ENCODE peak calls at places on chromosomes 12 and 14, in ten cellular contexts. D is adrenal gland, Q is thoracic aorta, E is B cell, B is osteocyte, Y is psoas muscle, F is HFF-Myc, R is hepatocyte, N is GM12865, J is cardiac fibroblast. L is an unnamed sample.

GRCh38 chr14:73610692-73611091 is 1.6 kb upstream of the ACOT6 start:
- DNase-seq in Q (no peak), D (no peak), E (no peak), F (no peak), R (peak), B (no peak), J (peak), Y (no peak), N (no peak), L (no peak)

GRCh38 chr12:50507930-50508329 is 3.1 kb downstream of the DIP2B start:
- DNase-seq in Q (no peak), B (no peak), N (no peak), R (no peak), D (no peak), Y (no peak), F (no peak), J (no peak), E (no peak), L (no peak)

GRCh38 chr14:31357279-31357678 is 63.1 kb downstream of the HEATR5A start:
- DNase-seq in Q (no peak), Y (no peak), N (no peak), E (no peak), F (no peak), D (no peak), J (no peak), R (no peak), B (no peak), L (peak)

GRCh38 chr14:58659846-58660245 is 22.1 kb downstream of the DACT1 start:
- DNase-seq in B (no peak), E (no peak), Y (peak), N (no peak), R (no peak), J (no peak), D (no peak), F (no peak), Q (no peak), L (no peak)

GRCh38 chr14:102817942-102818940 is 41.0 kb downstream of the TRAF3 start:
- DNase-seq in D (no peak), J (no peak), Y (no peak), E (no peak), N (peak), R (no peak), F (no peak), B (no peak), Q (no peak), L (no peak)

GRCh38 chr14:56874375-56874774 is 64.1 kb upstream of the OTX2 start:
- DNase-seq in J (no peak), R (peak), E (no peak), B (no peak), Q (no peak), D (no peak), N (peak), Y (no peak), F (no peak), L (peak)

GRCh38 chr14:23119362-23120327 is 590 bp upstream of the CEBPE start:
- DNase-seq in Q (no peak), J (no peak), F (no peak), N (peak), D (no peak), R (no peak), B (no peak), E (peak), Y (no peak), L (peak)

GRCh38 chr14:89417469-89418225 is 614 bp upstream of the FOXN3 start:
- DNase-seq in J (peak), F (no peak), D (peak), Q (no peak), R (peak), E (peak), B (no peak), N (peak), Y (peak), L (peak)

GRCh38 chr14:54839681-54840080 is 62.9 kb downstream of the GCH1 start:
- DNase-seq in Q (no peak), D (no peak), Y (peak), F (no peak), R (peak), N (no peak), J (peak), B (no peak), E (no peak), L (no peak)

GRCh38 chr12:131177599-131177998 is 223.9 kb downstream of the ADGRD1 start:
- DNase-seq in E (no peak), Q (no peak), J (no peak), Y (no peak), B (peak), F (no peak), R (no peak), N (no peak), D (no peak), L (no peak)

GRCh38 chr12:15613981-15614380 is 175.2 kb downstream of the EPS8 start:
- DNase-seq in E (no peak), N (no peak), R (no peak), B (no peak), Y (no peak), J (no peak), D (no peak), F (no peak), Q (no peak), L (no peak)

GRCh38 chr14:96525452-96525851 is 23.3 kb downstream of the PAPOLA start:
- DNase-seq in E (no peak), D (no peak), B (no peak), Y (no peak), F (no peak), J (no peak), N (no peak), R (no peak), Q (no peak), L (no peak)

GRCh38 chr14:89198544-89199329 is 218.3 kb downstream of the FOXN3 start:
- DNase-seq in E (no peak), Q (no peak), R (peak), D (peak), J (peak), Y (peak), F (no peak), B (no peak), N (no peak), L (no peak)

GRCh38 chr12:57147641-57147944 is 174 bp upstream of the LRP1-AS start:
- DNase-seq in D (no peak), Y (peak), J (peak), R (peak), Q (no peak), N (no peak), F (no peak), B (no peak), E (no peak), L (no peak)

GRCh38 chr14:31326111-31326510 is 94.2 kb downstream of the HEATR5A start:
- DNase-seq in E (no peak), B (no peak), R (no peak), N (peak), Y (no peak), D (no peak), Q (no peak), J (peak), F (peak), L (no peak)

GRCh38 chr14:49961270-49962222 is 68.7 kb downstream of the ARF6 start:
- DNase-seq in D (no peak), J (no peak), Y (no peak), R (no peak), E (no peak), F (no peak), N (peak), B (no peak), Q (no peak), L (peak)

GRCh38 chr12:72368719-72369505 is 96.7 kb downstream of the TRHDE start:
- DNase-seq in E (no peak), B (no peak), Y (no peak), Q (no peak), R (no peak), J (no peak), N (no peak), D (no peak), F (no peak), L (no peak)

GRCh38 chr14:98599082-98599481 is 672.9 kb downstream of the BCL11B start:
- DNase-seq in B (no peak), Q (no peak), F (no peak), N (no peak), D (no peak), R (no peak), E (no peak), J (no peak), Y (no peak), L (no peak)

GRCh38 chr12:1575287-1575798 is 19.0 kb downstream of the FBXL14 start:
- DNase-seq in Q (no peak), J (peak), D (no peak), B (no peak), F (no peak), E (no peak), Y (no peak), N (no peak), R (no peak), L (no peak)

GRCh38 chr12:79841248-79841877 is 93.5 kb downstream of the PPP1R12A start:
- DNase-seq in B (no peak), E (no peak), J (peak), Y (no peak), F (no peak), D (no peak), R (no peak), Q (no peak), N (no peak), L (no peak)

GRCh38 chr12:8088574-8088973 is 6.5 kb downstream of the NECAP1 start:
- DNase-seq in F (no peak), Y (no peak), Q (no peak), R (no peak), N (peak), E (no peak), D (no peak), B (no peak), J (no peak), L (peak)

GRCh38 chr14:55386037-55386798 is 25.4 kb downstream of the ATG14 start:
- DNase-seq in N (no peak), Q (no peak), Y (no peak), E (no peak), D (no peak), J (no peak), B (no peak), R (no peak), F (no peak), L (no peak)

GRCh38 chr14:101353422-101353821 is 207.9 kb upstream of the DIO3 start:
- DNase-seq in B (no peak), Q (no peak), Y (no peak), R (no peak), D (no peak), J (no peak), F (no peak), E (no peak), N (no peak), L (no peak)

GRCh38 chr14:101354726-101355125 is 206.6 kb upstream of the DIO3 start:
- DNase-seq in D (no peak), R (no peak), B (peak), Q (no peak), E (no peak), F (no peak), N (no peak), J (no peak), Y (no peak), L (no peak)

GRCh38 chr14:101357038-101357437 is 204.3 kb upstream of the DIO3 start:
- DNase-seq in R (no peak), E (no peak), J (no peak), D (no peak), B (peak), Y (no peak), N (no peak), F (no peak), Q (no peak), L (no peak)

GRCh38 chr14:101357559-101358319 is 203.6 kb upstream of the DIO3 start:
- DNase-seq in D (no peak), Q (no peak), E (no peak), B (no peak), J (no peak), Y (no peak), R (no peak), N (no peak), F (no peak), L (no peak)

DNA sequence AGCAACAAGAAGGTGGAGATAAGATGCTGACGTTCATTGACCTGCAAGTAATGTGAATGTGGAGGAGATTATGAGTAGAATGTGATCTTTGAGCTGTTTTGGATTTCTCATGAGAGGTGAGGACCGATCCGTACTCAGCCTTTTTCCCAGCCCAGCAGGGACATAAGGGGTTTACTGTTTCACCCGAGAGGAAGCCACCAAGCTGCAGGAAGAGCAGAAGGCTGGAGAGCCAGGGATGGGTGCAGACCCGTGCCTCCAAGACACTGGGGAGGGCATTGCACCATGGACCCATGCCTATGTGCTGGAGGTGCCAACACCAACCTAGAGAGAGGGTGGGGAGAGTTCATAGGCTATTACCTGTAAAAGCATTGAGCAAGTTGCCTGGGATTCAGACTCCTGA is 206.0 kb upstream of the DIO3 start:
- DNase-seq in N (no peak), E (no peak), R (no peak), Q (no peak), B (peak), J (no peak), D (no peak), F (no peak), Y (no peak), L (no peak)
- TF ChIP-seq CTCF in N (no peak), E (no peak), R (no peak), Q (no peak), B (no peak), J (no peak), D (no peak), F (no peak), Y (no peak), L (no peak)

GRCh38 chr12:32828552-32828951 is 68.0 kb downstream of the PKP2 start:
- DNase-seq in N (no peak), Q (no peak), J (no peak), F (no peak), B (no peak), R (no peak), Y (no peak), D (no peak), E (no peak), L (no peak)

GRCh38 chr12:32824596-32824995 is 68.9 kb upstream of the YARS2 start:
- DNase-seq in R (no peak), E (no peak), Y (no peak), D (no peak), J (no peak), N (no peak), Q (no peak), B (no peak), F (no peak), L (no peak)

GRCh38 chr12:32828120-32828519 is 68.5 kb downstream of the PKP2 start:
- DNase-seq in B (no peak), R (no peak), J (no peak), Q (no peak), D (no peak), Y (no peak), F (no peak), N (no peak), E (no peak), L (no peak)

GRCh38 chr12:32822344-32822743 is 66.6 kb upstream of the YARS2 start:
- DNase-seq in B (no peak), D (no peak), F (no peak), E (no peak), R (no peak), Y (no peak), N (no peak), J (no peak), Q (no peak), L (no peak)

GRCh38 chr12:32826807-32827412 is 69.7 kb downstream of the PKP2 start:
- DNase-seq in J (peak), N (no peak), F (no peak), B (no peak), R (no peak), Q (no peak), E (no peak), D (no peak), Y (no peak), L (no peak)
- TF ChIP-seq CTCF in J (no peak), N (no peak), F (no peak), B (no peak), R (no peak), Q (no peak), E (no peak), D (no peak), Y (no peak), L (no peak)

DNA sequence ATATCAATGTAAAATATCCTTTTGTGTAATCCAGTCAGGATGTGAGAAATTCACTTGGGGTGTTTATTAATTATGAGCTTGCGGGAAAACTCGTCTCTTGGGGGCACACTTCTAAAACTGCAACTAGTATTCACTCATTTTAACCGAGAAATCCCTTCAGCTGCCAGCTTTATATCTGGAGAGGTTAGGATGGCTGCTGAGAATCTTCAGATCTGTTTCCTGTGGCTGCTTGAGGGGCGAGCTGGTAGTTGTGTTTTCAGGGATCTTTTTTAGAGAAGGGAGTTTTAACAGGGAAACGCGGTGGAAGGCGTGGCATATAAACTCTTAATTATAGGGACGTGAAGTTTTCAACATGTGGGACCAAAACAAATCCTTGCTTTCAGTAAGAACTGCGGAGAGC is 833 bp downstream of the PPFIBP1 start:
- DNase-seq in F (no peak), J (peak), Y (no peak), D (no peak), R (peak), B (no peak), N (peak), Q (no peak), E (no peak), L (no peak)
- TF ChIP-seq CTCF in F (no peak), J (no peak), Y (no peak), D (no peak), R (peak), B (peak), N (no peak), Q (no peak), E (no peak), L (no peak)

GRCh38 chr12:65829716-65830115 is 5.4 kb downstream of the HMGA2 start:
- DNase-seq in F (no peak), N (no peak), R (no peak), D (no peak), B (no peak), J (no peak), E (no peak), Q (no peak), Y (no peak), L (no peak)
- TF ChIP-seq CTCF in F (no peak), N (no peak), R (no peak), D (no peak), B (no peak), J (no peak), E (no peak), Q (no peak), Y (no peak), L (no peak)

DNA sequence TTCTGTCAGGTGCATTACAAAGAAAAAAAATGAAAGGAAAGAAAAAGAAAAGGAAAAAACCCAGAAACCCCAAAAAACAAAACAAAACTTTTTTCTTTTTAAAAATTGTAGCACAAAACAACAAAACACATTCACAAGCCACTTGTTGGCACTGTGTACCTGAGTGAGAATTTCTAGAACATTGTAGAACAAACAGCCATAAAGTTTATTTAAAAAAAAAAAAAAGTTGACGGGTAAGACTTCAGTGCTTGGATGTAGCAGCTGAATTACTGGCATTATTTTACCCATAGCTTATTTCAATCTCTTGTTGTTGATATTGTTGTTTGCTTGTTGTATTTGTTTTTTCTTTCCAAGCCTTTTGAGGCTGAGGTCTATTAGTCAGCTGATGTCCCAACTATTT is 415.8 kb downstream of the SOX5 start:
- DNase-seq in B (no peak), E (no peak), Y (no peak), D (no peak), N (no peak), R (no peak), J (no peak), F (no peak), Q (no peak), L (no peak)
- TF ChIP-seq CTCF in B (no peak), E (no peak), Y (no peak), D (no peak), N (no peak), R (no peak), J (no peak), F (no peak), Q (no peak), L (no peak)

GRCh38 chr12:30822385-30823139 is 67.8 kb upstream of the CAPRIN2 start:
- DNase-seq in F (no peak), R (peak), N (peak), E (no peak), B (peak), Y (peak), J (peak), Q (no peak), D (peak), L (peak)
- TF ChIP-seq CTCF in F (no peak), R (peak), N (no peak), E (no peak), B (peak), Y (no peak), J (no peak), Q (no peak), D (no peak), L (no peak)

L was measured in GM20000.